ENCODE peak calls at places on chromosome 6, in four cellular contexts. C is Peyer's patch; O is pancreas; L is CD4-positive, CD25-positive, alpha-beta regulatory T cell. H is an unnamed sample. For H3K9me3, the result is how much of the 10 kb centered on the place peaks cover.

GRCh38 chr6:133995758-133996157 is 42.7 kb downstream of the TBPL1 start:
- DNase-seq in L (no peak), C (no peak), O (no peak), H (no peak)

GRCh38 chr6:143629104-143630080 is 48.4 kb upstream of the PHACTR2 start:
- DNase-seq in O (no peak), C (no peak), L (no peak), H (no peak)

GRCh38 chr6:86712039-86712438 is 225.3 kb upstream of the HTR1E start:
- DNase-seq in L (no peak), C (no peak), O (no peak), H (no peak)

GRCh38 chr6:3850451-3851203 is 1.5 kb downstream of the FAM50B start:
- DNase-seq in C (no peak), O (no peak), L (peak), H (no peak)

GRCh38 chr6:106973018-106973840 is 1.3 kb downstream of the CD24 start:
- DNase-seq in O (peak), C (peak), L (no peak), H (peak)

GRCh38 chr6:145213614-145214013 is 521.7 kb downstream of the EPM2A start:
- DNase-seq in C (no peak), O (no peak), L (no peak), H (no peak)

GRCh38 chr6:42007753-42008528 is 42.4 kb upstream of the TAF8 start:
- DNase-seq in O (no peak), L (no peak), C (no peak), H (no peak)

GRCh38 chr6:137192821-137193220 is 19.4 kb upstream of the IL22RA2 start:
- DNase-seq in O (no peak), L (no peak), C (no peak), H (no peak)

GRCh38 chr6:119339941-119340456 is 9.6 kb downstream of the MAN1A1 start:
- DNase-seq in C (no peak), L (no peak), O (no peak), H (no peak)

GRCh38 chr6:168215121-168215808 is 104.3 kb downstream of the DACT2 start:
- DNase-seq in C (no peak), L (no peak), O (no peak), H (no peak)

GRCh38 chr6:151916680-151917164 is 109.2 kb downstream of the ESR1 start:
- DNase-seq in L (no peak), O (no peak), C (no peak), H (no peak)

GRCh38 chr6:4371207-4371921 is 236.0 kb upstream of the ECI2 start:
- DNase-seq in O (no peak), C (no peak), L (no peak), H (no peak)

GRCh38 chr6:119830494-119831295 is 481.1 kb upstream of the MAN1A1 start:
- DNase-seq in C (no peak), L (no peak), O (no peak), H (no peak)

GRCh38 chr6:81769834-81770233 is 17.4 kb upstream of the TENT5A start:
- DNase-seq in O (no peak), L (no peak), C (no peak), H (no peak)

GRCh38 chr6:163937071-163937470 is 522.6 kb downstream of the QKI start:
- DNase-seq in L (no peak), C (no peak), O (no peak), H (no peak)

GRCh38 chr6:148868314-148868713 is 121.5 kb downstream of the UST start:
- DNase-seq in C (no peak), L (no peak), O (no peak), H (no peak)

GRCh38 chr6:166516256-166516655 is 70.2 kb downstream of the RAMACL start:
- DNase-seq in L (no peak), O (no peak), C (no peak), H (no peak)

GRCh38 chr6:99024089-99024488 is 76.3 kb upstream of the FBXL4 start:
- DNase-seq in O (no peak), C (no peak), L (no peak), H (no peak)
- H3K9me3 ChIP-seq in O (under half), C (under half), L (under half), H (under half)

GRCh38 chr6:52503853-52504777 is 72.7 kb downstream of the TRAM2 start:
- DNase-seq in O (peak), C (peak), L (no peak), H (peak)
- H3K27ac ChIP-seq in O (peak), C (peak), L (no peak), H (peak)

DNA sequence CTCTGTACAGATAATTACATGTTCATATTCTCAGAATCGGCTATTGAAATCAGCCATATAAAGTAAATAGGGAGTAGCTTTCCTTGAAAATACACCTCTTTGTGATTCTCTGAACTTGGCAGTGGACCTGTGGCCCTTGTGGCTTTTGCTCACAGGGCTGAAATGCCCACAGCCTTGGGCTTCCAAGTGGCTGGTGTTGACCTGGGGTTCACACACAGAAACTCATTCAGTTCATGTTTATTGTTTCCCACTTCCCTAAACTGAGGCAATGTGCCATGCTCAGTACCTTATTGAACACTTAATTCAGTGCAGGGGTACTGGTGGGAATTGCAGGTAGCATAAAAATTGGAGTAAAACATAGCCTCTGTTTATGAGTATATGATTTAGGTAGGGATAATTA is 19.1 kb upstream of the TULP4 start:
- DNase-seq in C (no peak), L (no peak), O (no peak), H (no peak)
- H3K9me3 ChIP-seq in C (under half), L (under half), O (under half), H (under half)

GRCh38 chr6:54718541-54719023 is 128.0 kb upstream of the FAM83B start:
- DNase-seq in C (no peak), O (no peak), L (no peak), H (no peak)
- H3K27ac ChIP-seq in C (peak), O (peak), L (no peak), H (no peak)

GRCh38 chr6:11971154-11971553 is 41.0 kb upstream of the HIVEP1 start:
- DNase-seq in L (no peak), O (no peak), C (no peak), H (no peak)

GRCh38 chr6:11974089-11974488 is 38.0 kb upstream of the HIVEP1 start:
- DNase-seq in O (no peak), L (no peak), C (no peak), H (no peak)

GRCh38 chr6:11972270-11972669 is 39.8 kb upstream of the HIVEP1 start:
- DNase-seq in L (no peak), O (no peak), C (no peak), H (no peak)

GRCh38 chr6:11973238-11973637 is 38.9 kb upstream of the HIVEP1 start:
- DNase-seq in L (no peak), O (no peak), C (no peak), H (no peak)

DNA sequence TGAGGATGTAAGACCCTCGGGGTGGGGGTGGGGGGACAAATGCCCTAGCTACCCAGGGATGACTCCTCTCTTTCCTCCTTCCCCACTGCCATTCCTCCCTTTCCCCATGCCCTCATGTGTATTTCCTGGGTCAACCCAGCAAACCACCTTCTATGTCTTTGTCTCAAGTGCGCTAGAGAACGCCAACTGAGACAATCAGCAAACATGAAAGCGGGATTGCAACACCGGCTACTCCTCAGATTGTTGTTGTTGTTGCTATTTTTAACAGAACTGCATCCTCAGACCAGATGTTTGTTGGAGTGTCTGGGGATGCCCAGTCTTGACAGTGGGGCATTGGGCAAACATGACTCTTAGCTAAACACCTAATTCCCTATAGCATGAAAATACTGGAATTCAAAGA is 39.3 kb upstream of the HIVEP1 start:
- DNase-seq in L (no peak), C (no peak), O (no peak), H (no peak)
- H3K9me3 ChIP-seq in L (under half), C (under half), O (under half), H (under half)

DNA sequence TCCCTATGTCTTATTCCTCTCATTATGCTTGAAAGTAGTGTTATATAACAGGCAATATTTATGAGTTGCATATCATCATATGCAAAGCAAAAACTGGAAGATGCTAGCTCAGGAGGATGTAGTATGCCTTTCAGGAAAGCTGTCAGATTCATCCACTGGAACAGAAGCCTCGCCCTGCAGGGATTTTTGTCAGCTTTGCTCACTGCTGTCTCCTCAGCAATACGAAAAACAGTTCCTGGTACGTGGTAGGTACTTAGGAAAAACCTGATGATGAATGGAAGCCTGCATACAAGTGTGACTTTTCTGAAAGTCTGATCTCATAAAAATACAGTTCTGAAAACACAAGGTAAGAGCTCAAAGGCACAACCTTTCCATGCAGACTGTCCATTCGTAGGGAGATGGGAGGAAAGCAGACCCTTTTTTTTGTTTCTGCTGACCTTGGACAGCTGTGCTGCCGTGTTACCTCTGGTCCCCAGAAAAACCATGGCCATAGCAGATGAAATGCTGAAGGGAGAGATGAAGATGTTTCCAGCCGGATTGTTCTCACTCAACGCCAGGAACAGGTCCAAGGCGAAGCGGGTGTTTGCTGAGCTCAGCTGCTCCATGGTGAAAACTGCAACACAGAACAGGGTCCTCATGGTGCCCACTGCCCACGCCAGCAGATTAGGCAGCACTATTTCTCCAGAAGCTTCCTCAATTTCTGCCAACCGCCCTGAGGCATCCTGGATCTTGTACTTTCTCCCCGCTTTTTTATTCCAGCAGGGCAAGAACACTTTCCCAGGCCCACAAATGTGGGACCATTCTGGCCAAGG is 1.5 kb downstream of the SERPINB1 start:
- DNase-seq in C (peak), O (no peak), L (no peak), H (no peak)
- H3K27ac ChIP-seq in C (peak), O (peak), L (peak), H (peak)

DNA sequence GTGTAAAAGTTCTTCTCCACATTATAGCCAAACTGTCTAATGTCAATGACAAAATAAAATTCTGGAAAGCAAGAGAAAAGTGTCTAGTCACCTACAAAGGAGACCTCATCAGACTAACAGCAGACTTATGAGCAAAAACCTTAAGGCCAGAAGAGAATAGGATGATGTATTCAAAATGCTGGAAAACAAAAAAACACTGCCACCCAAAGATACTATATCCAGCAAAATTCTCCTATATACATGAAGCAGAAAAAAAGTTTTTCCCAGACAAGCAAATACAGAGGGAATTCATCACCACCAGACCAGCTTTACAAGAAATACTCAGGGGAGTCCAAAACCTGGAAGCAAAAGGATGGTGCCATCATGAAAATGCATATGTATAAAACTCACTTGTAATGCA is 755.6 kb upstream of the CITED2 start:
- DNase-seq in L (no peak), O (no peak), C (no peak), H (no peak)
- H3K9me3 ChIP-seq in L (under half), O (under half), C (under half), H (under half)